ENCODE peak calls at places on chromosomes 13 and 19, in seven cellular contexts. One of them, this sample, is unnamed.

GRCh38 chr19:4007836-4008539 is 452 bp downstream of the PIAS4 start:
- DNase-seq in activated gamma-delta T cell treated with Interleukin-2 at 50 U/mL for 16 hours: no peak
- DNase-seq in activated naive CD4-positive, alpha-beta T cell treated with anti-CD3 and anti-CD28 coated beads for 36 hours: peak; percentile 39
- DNase-seq in COR-L47: no peak
- DNase-seq in activated CD8-positive, alpha-beta memory T cell treated with anti-CD3 and anti-CD28 coated beads for 1 hour: no peak
- DNase-seq in midbrain: no peak
- DNase-seq in stimulated activated CD8-positive, alpha-beta memory T cell treated with anti-CD3 and anti-CD28 coated beads, Interleukin-12 subunit alpha, Interleukin-12 subunit beta, amount 100 ng/mL, for 1 hour: no peak
- DNase-seq in this sample: peak; percentile 37

GRCh38 chr13:106230450-106230849 is 305.0 kb downstream of the EFNB2 start:
- DNase-seq in midbrain: no peak
- DNase-seq in activated CD8-positive, alpha-beta memory T cell treated with anti-CD3 and anti-CD28 coated beads for 1 hour: no peak
- DNase-seq in stimulated activated CD8-positive, alpha-beta memory T cell treated with anti-CD3 and anti-CD28 coated beads, Interleukin-12 subunit alpha, Interleukin-12 subunit beta, amount 100 ng/mL, for 1 hour: no peak
- DNase-seq in activated gamma-delta T cell treated with Interleukin-2 at 50 U/mL for 16 hours: no peak
- DNase-seq in activated naive CD4-positive, alpha-beta T cell treated with anti-CD3 and anti-CD28 coated beads for 36 hours: no peak
- DNase-seq in COR-L47: no peak
- DNase-seq in this sample: no peak

GRCh38 chr19:4523306-4524110 is 5.2 kb upstream of the PLIN4 start:
- DNase-seq in activated CD8-positive, alpha-beta memory T cell treated with anti-CD3 and anti-CD28 coated beads for 1 hour: no peak
- DNase-seq in midbrain: peak; percentile 15
- DNase-seq in activated gamma-delta T cell treated with Interleukin-2 at 50 U/mL for 16 hours: no peak
- DNase-seq in activated naive CD4-positive, alpha-beta T cell treated with anti-CD3 and anti-CD28 coated beads for 36 hours: peak; percentile 42
- DNase-seq in stimulated activated CD8-positive, alpha-beta memory T cell treated with anti-CD3 and anti-CD28 coated beads, Interleukin-12 subunit alpha, Interleukin-12 subunit beta, amount 100 ng/mL, for 1 hour: no peak
- DNase-seq in COR-L47: no peak
- DNase-seq in this sample: peak; percentile 65

GRCh38 chr19:53237114-53237777 is 17.4 kb downstream of the ZNF677 start:
- DNase-seq in midbrain: no peak
- DNase-seq in activated CD8-positive, alpha-beta memory T cell treated with anti-CD3 and anti-CD28 coated beads for 1 hour: no peak
- DNase-seq in activated gamma-delta T cell treated with Interleukin-2 at 50 U/mL for 16 hours: no peak
- DNase-seq in COR-L47: no peak
- DNase-seq in stimulated activated CD8-positive, alpha-beta memory T cell treated with anti-CD3 and anti-CD28 coated beads, Interleukin-12 subunit alpha, Interleukin-12 subunit beta, amount 100 ng/mL, for 1 hour: no peak
- DNase-seq in activated naive CD4-positive, alpha-beta T cell treated with anti-CD3 and anti-CD28 coated beads for 36 hours: no peak
- DNase-seq in this sample: no peak

GRCh38 chr13:27500806-27501534 is 50.6 kb upstream of the MTIF3 start:
- DNase-seq in midbrain: no peak
- DNase-seq in activated CD8-positive, alpha-beta memory T cell treated with anti-CD3 and anti-CD28 coated beads for 1 hour: no peak
- DNase-seq in COR-L47: no peak
- DNase-seq in activated naive CD4-positive, alpha-beta T cell treated with anti-CD3 and anti-CD28 coated beads for 36 hours: no peak
- DNase-seq in activated gamma-delta T cell treated with Interleukin-2 at 50 U/mL for 16 hours: no peak
- DNase-seq in stimulated activated CD8-positive, alpha-beta memory T cell treated with anti-CD3 and anti-CD28 coated beads, Interleukin-12 subunit alpha, Interleukin-12 subunit beta, amount 100 ng/mL, for 1 hour: no peak
- DNase-seq in this sample: no peak

GRCh38 chr13:99905224-99905623 is 66.3 kb downstream of the ZIC5 start:
- DNase-seq in activated CD8-positive, alpha-beta memory T cell treated with anti-CD3 and anti-CD28 coated beads for 1 hour: no peak
- DNase-seq in stimulated activated CD8-positive, alpha-beta memory T cell treated with anti-CD3 and anti-CD28 coated beads, Interleukin-12 subunit alpha, Interleukin-12 subunit beta, amount 100 ng/mL, for 1 hour: no peak
- DNase-seq in midbrain: no peak
- DNase-seq in COR-L47: peak; percentile 56
- DNase-seq in activated gamma-delta T cell treated with Interleukin-2 at 50 U/mL for 16 hours: no peak
- DNase-seq in activated naive CD4-positive, alpha-beta T cell treated with anti-CD3 and anti-CD28 coated beads for 36 hours: no peak
- DNase-seq in this sample: no peak

GRCh38 chr19:10105241-10106099 is 692 bp upstream of the PPAN start:
- DNase-seq in COR-L47: no peak
- DNase-seq in activated gamma-delta T cell treated with Interleukin-2 at 50 U/mL for 16 hours: peak; percentile 47
- DNase-seq in activated CD8-positive, alpha-beta memory T cell treated with anti-CD3 and anti-CD28 coated beads for 1 hour: peak; percentile 54
- DNase-seq in stimulated activated CD8-positive, alpha-beta memory T cell treated with anti-CD3 and anti-CD28 coated beads, Interleukin-12 subunit alpha, Interleukin-12 subunit beta, amount 100 ng/mL, for 1 hour: no peak
- DNase-seq in activated naive CD4-positive, alpha-beta T cell treated with anti-CD3 and anti-CD28 coated beads for 36 hours: peak; percentile 91
- DNase-seq in midbrain: no peak
- DNase-seq in this sample: no peak

GRCh38 chr13:21240586-21240985 is 64.1 kb downstream of the MRPL57 start:
- DNase-seq in COR-L47: no peak
- DNase-seq in activated gamma-delta T cell treated with Interleukin-2 at 50 U/mL for 16 hours: no peak
- DNase-seq in activated naive CD4-positive, alpha-beta T cell treated with anti-CD3 and anti-CD28 coated beads for 36 hours: no peak
- DNase-seq in midbrain: no peak
- DNase-seq in activated CD8-positive, alpha-beta memory T cell treated with anti-CD3 and anti-CD28 coated beads for 1 hour: no peak
- DNase-seq in stimulated activated CD8-positive, alpha-beta memory T cell treated with anti-CD3 and anti-CD28 coated beads, Interleukin-12 subunit alpha, Interleukin-12 subunit beta, amount 100 ng/mL, for 1 hour: no peak
- DNase-seq in this sample: no peak

GRCh38 chr19:19111138-19111835 is 27.0 kb downstream of the TMEM161A start:
- DNase-seq in activated gamma-delta T cell treated with Interleukin-2 at 50 U/mL for 16 hours: no peak
- DNase-seq in activated CD8-positive, alpha-beta memory T cell treated with anti-CD3 and anti-CD28 coated beads for 1 hour: no peak
- DNase-seq in midbrain: no peak
- DNase-seq in stimulated activated CD8-positive, alpha-beta memory T cell treated with anti-CD3 and anti-CD28 coated beads, Interleukin-12 subunit alpha, Interleukin-12 subunit beta, amount 100 ng/mL, for 1 hour: no peak
- DNase-seq in activated naive CD4-positive, alpha-beta T cell treated with anti-CD3 and anti-CD28 coated beads for 36 hours: no peak
- DNase-seq in COR-L47: no peak
- DNase-seq in this sample: no peak

GRCh38 chr19:58328999-58329398 is 2.2 kb downstream of the ZSCAN22 start:
- DNase-seq in COR-L47: no peak
- DNase-seq in activated naive CD4-positive, alpha-beta T cell treated with anti-CD3 and anti-CD28 coated beads for 36 hours: peak; percentile 24
- DNase-seq in midbrain: no peak
- DNase-seq in activated CD8-positive, alpha-beta memory T cell treated with anti-CD3 and anti-CD28 coated beads for 1 hour: no peak
- DNase-seq in activated gamma-delta T cell treated with Interleukin-2 at 50 U/mL for 16 hours: peak; percentile 23
- DNase-seq in stimulated activated CD8-positive, alpha-beta memory T cell treated with anti-CD3 and anti-CD28 coated beads, Interleukin-12 subunit alpha, Interleukin-12 subunit beta, amount 100 ng/mL, for 1 hour: no peak
- DNase-seq in this sample: no peak

GRCh38 chr19:2636897-2637683 is 65.4 kb downstream of the GNG7 start:
- DNase-seq in activated CD8-positive, alpha-beta memory T cell treated with anti-CD3 and anti-CD28 coated beads for 1 hour: peak; percentile 62
- DNase-seq in stimulated activated CD8-positive, alpha-beta memory T cell treated with anti-CD3 and anti-CD28 coated beads, Interleukin-12 subunit alpha, Interleukin-12 subunit beta, amount 100 ng/mL, for 1 hour: peak; percentile 52
- DNase-seq in COR-L47: no peak
- DNase-seq in activated naive CD4-positive, alpha-beta T cell treated with anti-CD3 and anti-CD28 coated beads for 36 hours: peak; percentile 83
- DNase-seq in midbrain: peak; percentile 57
- DNase-seq in activated gamma-delta T cell treated with Interleukin-2 at 50 U/mL for 16 hours: peak; percentile 70
- DNase-seq in this sample: peak; percentile 72

GRCh38 chr19:30023330-30023729 is 81.3 kb downstream of the URI1 start:
- DNase-seq in activated CD8-positive, alpha-beta memory T cell treated with anti-CD3 and anti-CD28 coated beads for 1 hour: no peak
- DNase-seq in activated gamma-delta T cell treated with Interleukin-2 at 50 U/mL for 16 hours: no peak
- DNase-seq in midbrain: no peak
- DNase-seq in stimulated activated CD8-positive, alpha-beta memory T cell treated with anti-CD3 and anti-CD28 coated beads, Interleukin-12 subunit alpha, Interleukin-12 subunit beta, amount 100 ng/mL, for 1 hour: no peak
- DNase-seq in activated naive CD4-positive, alpha-beta T cell treated with anti-CD3 and anti-CD28 coated beads for 36 hours: no peak
- DNase-seq in COR-L47: no peak
- DNase-seq in this sample: no peak

GRCh38 chr13:42720116-42720857 is 61.1 kb upstream of the FAM216B start:
- DNase-seq in stimulated activated CD8-positive, alpha-beta memory T cell treated with anti-CD3 and anti-CD28 coated beads, Interleukin-12 subunit alpha, Interleukin-12 subunit beta, amount 100 ng/mL, for 1 hour: no peak
- DNase-seq in activated gamma-delta T cell treated with Interleukin-2 at 50 U/mL for 16 hours: no peak
- DNase-seq in activated CD8-positive, alpha-beta memory T cell treated with anti-CD3 and anti-CD28 coated beads for 1 hour: no peak
- DNase-seq in COR-L47: no peak
- DNase-seq in activated naive CD4-positive, alpha-beta T cell treated with anti-CD3 and anti-CD28 coated beads for 36 hours: peak; percentile 23
- DNase-seq in midbrain: no peak
- DNase-seq in this sample: no peak

GRCh38 chr13:87677334-87678234 is 6.4 kb downstream of the SLITRK5 start:
- DNase-seq in activated naive CD4-positive, alpha-beta T cell treated with anti-CD3 and anti-CD28 coated beads for 36 hours: peak; percentile 5
- DNase-seq in activated CD8-positive, alpha-beta memory T cell treated with anti-CD3 and anti-CD28 coated beads for 1 hour: no peak
- DNase-seq in COR-L47: peak; percentile 71
- DNase-seq in stimulated activated CD8-positive, alpha-beta memory T cell treated with anti-CD3 and anti-CD28 coated beads, Interleukin-12 subunit alpha, Interleukin-12 subunit beta, amount 100 ng/mL, for 1 hour: no peak
- DNase-seq in midbrain: no peak
- DNase-seq in activated gamma-delta T cell treated with Interleukin-2 at 50 U/mL for 16 hours: peak; percentile 23
- DNase-seq in this sample: peak; percentile 40

GRCh38 chr13:45295536-45295935 is 45.4 kb downstream of the TPT1 start:
- DNase-seq in activated naive CD4-positive, alpha-beta T cell treated with anti-CD3 and anti-CD28 coated beads for 36 hours: no peak
- DNase-seq in stimulated activated CD8-positive, alpha-beta memory T cell treated with anti-CD3 and anti-CD28 coated beads, Interleukin-12 subunit alpha, Interleukin-12 subunit beta, amount 100 ng/mL, for 1 hour: no peak
- DNase-seq in activated gamma-delta T cell treated with Interleukin-2 at 50 U/mL for 16 hours: no peak
- DNase-seq in activated CD8-positive, alpha-beta memory T cell treated with anti-CD3 and anti-CD28 coated beads for 1 hour: no peak
- DNase-seq in COR-L47: no peak
- DNase-seq in midbrain: no peak
- DNase-seq in this sample: no peak

GRCh38 chr13:50711449-50711848 is 132.0 kb downstream of the DLEU7 start:
- DNase-seq in stimulated activated CD8-positive, alpha-beta memory T cell treated with anti-CD3 and anti-CD28 coated beads, Interleukin-12 subunit alpha, Interleukin-12 subunit beta, amount 100 ng/mL, for 1 hour: no peak
- DNase-seq in activated naive CD4-positive, alpha-beta T cell treated with anti-CD3 and anti-CD28 coated beads for 36 hours: no peak
- DNase-seq in activated gamma-delta T cell treated with Interleukin-2 at 50 U/mL for 16 hours: no peak
- DNase-seq in COR-L47: no peak
- DNase-seq in activated CD8-positive, alpha-beta memory T cell treated with anti-CD3 and anti-CD28 coated beads for 1 hour: no peak
- DNase-seq in midbrain: no peak
- DNase-seq in this sample: no peak

This sample was measured in frontal cortex.